ENCODE peak calls at places on chromosome 2, in six cellular contexts. W, H, P, F, J and S are unnamed samples.

GRCh38 chr2:172253190-172254052 is 150.7 kb upstream of the DLX2 start:
- DNase-seq in W (peak), H (no peak), P (peak), F (no peak), J (peak), S (no peak)

GRCh38 chr2:174574657-174575056 is 22.9 kb downstream of the WIPF1 start:
- DNase-seq in W (no peak), H (no peak), P (no peak), F (no peak), J (no peak), S (no peak)

GRCh38 chr2:240622631-240623235 is 2.5 kb upstream of the GPR35 start:
- DNase-seq in W (no peak), H (no peak), P (peak), F (peak), J (no peak), S (no peak)

GRCh38 chr2:207733597-207734240 is 22.3 kb downstream of the CCNYL1 start:
- DNase-seq in W (no peak), H (no peak), P (no peak), F (no peak), J (no peak), S (no peak)

GRCh38 chr2:126642031-126642430 is 13.9 kb upstream of the GYPC start:
- DNase-seq in W (no peak), H (no peak), P (no peak), F (no peak), J (no peak), S (no peak)

GRCh38 chr2:168132389-168132788 is 115.0 kb downstream of the STK39 start:
- DNase-seq in W (no peak), H (no peak), P (no peak), F (no peak), J (no peak), S (no peak)

GRCh38 chr2:86068098-86069047 is 37.3 kb downstream of the POLR1A start:
- DNase-seq in W (peak), H (no peak), P (no peak), F (no peak), J (no peak), S (peak)

GRCh38 chr2:24327988-24328387 is 32.3 kb downstream of the ITSN2 start:
- DNase-seq in W (no peak), H (no peak), P (no peak), F (no peak), J (no peak), S (no peak)

GRCh38 chr2:229870903-229871650 is 50.7 kb downstream of the TRIP12 start:
- DNase-seq in W (no peak), H (no peak), P (no peak), F (no peak), J (no peak), S (no peak)

GRCh38 chr2:216777637-216778273 is 82.1 kb downstream of the TNP1 start:
- DNase-seq in W (peak), H (peak), P (no peak), F (no peak), J (no peak), S (peak)
- TF ChIP-seq CTCF in W (peak), H (peak), P (no peak), F (peak), J (peak), S (peak)

DNA sequence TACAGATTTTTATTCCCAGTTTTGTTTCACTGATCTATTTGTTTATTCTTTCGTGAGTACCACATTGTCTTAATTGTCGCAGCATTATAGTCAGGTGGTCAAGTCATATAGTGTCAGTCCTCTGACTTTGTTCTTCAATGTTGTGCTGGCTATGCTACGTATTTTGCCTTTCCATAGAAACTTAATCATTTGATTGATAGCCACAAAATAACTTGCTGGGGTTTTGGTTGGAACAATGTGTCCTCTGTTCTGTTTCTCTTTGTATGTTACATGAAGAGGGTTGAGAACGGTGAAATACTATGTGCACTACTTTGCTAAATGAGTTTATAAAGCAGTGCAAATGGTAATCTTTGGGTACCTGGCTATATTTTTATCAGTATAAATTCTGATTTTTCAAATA is 64.9 kb upstream of the TTC27 start:
- DNase-seq in W (no peak), H (no peak), P (no peak), F (no peak), J (no peak), S (no peak)
- TF ChIP-seq CTCF in W (no peak), H (no peak), P (no peak), F (no peak), J (no peak), S (no peak)

DNA sequence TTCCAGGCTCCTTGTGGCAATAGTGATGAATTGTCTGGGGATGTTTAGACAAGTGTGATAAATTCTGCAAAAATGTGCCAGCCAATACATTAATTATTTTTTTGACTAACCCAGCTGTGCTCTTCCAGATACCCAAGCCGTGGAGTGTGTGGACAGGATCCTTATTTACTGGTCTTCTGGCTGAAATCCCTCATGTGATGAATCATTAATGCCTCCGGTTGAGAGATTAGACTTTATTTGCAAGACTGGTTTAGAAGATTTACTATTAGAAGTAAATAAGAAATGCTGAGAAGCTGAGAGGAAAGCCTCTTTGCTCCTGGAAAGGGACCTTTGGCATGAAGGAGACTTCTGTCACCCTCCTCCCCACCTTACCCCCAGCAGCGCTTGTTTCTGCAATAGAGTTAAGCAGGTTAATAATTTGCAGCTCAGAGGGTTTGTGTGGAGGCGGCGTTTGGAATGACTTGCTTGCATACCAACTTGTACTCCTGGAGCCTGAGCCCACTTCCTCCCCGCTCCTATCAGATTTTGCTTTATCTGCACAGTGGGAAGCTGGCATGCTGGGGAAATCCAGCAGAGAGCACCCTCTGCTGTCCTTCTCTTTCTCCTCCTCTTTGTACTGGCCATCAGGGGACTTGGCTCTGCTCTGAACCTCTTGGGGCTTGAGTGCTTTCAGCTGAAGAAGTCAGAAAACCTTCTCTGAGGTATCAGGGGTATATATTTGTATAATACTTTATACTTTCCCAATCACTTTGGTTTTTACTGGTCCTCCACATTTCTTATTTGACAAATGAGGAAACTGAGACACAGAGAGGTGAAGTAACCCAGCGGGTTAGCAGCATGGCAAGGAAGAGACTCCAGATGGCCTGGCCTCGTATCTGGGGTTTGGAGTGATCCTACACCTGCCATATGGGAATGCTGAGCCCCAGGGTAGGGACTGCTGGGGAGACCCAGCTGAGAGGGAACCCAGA is 16.3 kb downstream of the SLC3A1 start:
- DNase-seq in W (peak), H (no peak), P (peak), F (peak), J (peak), S (peak)
- TF ChIP-seq CTCF in W (peak), H (peak), P (peak), F (no peak), J (peak), S (no peak)

DNA sequence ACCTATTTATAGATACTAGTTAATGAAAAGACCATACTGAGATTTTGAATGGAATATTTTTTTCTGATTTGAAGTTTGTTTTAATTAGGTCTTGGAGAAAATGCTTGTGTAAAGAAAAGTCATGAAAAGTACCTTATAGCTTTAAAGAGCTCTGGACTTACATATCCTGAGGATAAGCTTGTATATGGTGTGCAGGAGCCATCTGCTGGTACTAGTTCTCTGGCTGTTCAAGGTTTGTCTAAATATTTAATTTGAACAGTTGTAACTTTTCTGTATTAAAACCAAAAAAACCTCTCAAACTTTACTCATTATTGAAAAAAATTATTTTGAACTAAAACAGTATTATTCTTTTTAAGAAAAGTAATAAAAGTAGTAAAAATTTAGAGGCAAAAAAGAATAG is 50.2 kb downstream of the UBR3 start:
- DNase-seq in W (peak), H (no peak), P (no peak), F (no peak), J (no peak), S (peak)
- TF ChIP-seq CTCF in W (peak), H (no peak), P (no peak), F (no peak), J (peak), S (no peak)